ENCODE peak calls at places on chromosomes 2 and 18, in six cellular contexts. One of them, this sample, is unnamed.

GRCh38 chr2:142174176-142174575 is 43.4 kb upstream of the LRP1B start:
- DNase-seq in PC-9: no peak
- DNase-seq in cardiac muscle cell: no peak
- DNase-seq in cardiac fibroblast: no peak
- DNase-seq in lower lobe of right lung: no peak
- DNase-seq in AG09309: no peak
- DNase-seq in this sample: no peak

GRCh38 chr2:127661072-127661618 is 14.2 kb downstream of the LIMS2 start:
- DNase-seq in PC-9: no peak
- DNase-seq in cardiac muscle cell: peak
- DNase-seq in cardiac fibroblast: peak
- DNase-seq in lower lobe of right lung: peak
- DNase-seq in AG09309: no peak
- DNase-seq in this sample: no peak

GRCh38 chr2:161796192-161796591 is 172.0 kb downstream of the SLC4A10 start:
- DNase-seq in PC-9: no peak
- DNase-seq in cardiac muscle cell: peak
- DNase-seq in cardiac fibroblast: peak
- DNase-seq in lower lobe of right lung: peak
- DNase-seq in AG09309: no peak
- DNase-seq in this sample: peak

GRCh38 chr2:62465741-62466500 is 40.1 kb downstream of the TMEM17 start:
- DNase-seq in PC-9: no peak
- DNase-seq in cardiac muscle cell: peak
- DNase-seq in cardiac fibroblast: peak
- DNase-seq in lower lobe of right lung: no peak
- DNase-seq in AG09309: no peak
- DNase-seq in this sample: no peak

GRCh38 chr2:30611572-30611971 is 164.5 kb downstream of the LCLAT1 start:
- DNase-seq in PC-9: no peak
- DNase-seq in cardiac muscle cell: no peak
- DNase-seq in cardiac fibroblast: peak
- DNase-seq in lower lobe of right lung: no peak
- DNase-seq in AG09309: peak
- DNase-seq in this sample: peak

GRCh38 chr18:10142496-10143160 is 228.8 kb downstream of the VAPA start:
- DNase-seq in PC-9: no peak
- DNase-seq in cardiac muscle cell: peak
- DNase-seq in cardiac fibroblast: peak
- DNase-seq in lower lobe of right lung: no peak
- DNase-seq in AG09309: no peak
- DNase-seq in this sample: peak

GRCh38 chr18:4400911-4401310 is 54.2 kb downstream of the DLGAP1 start:
- DNase-seq in PC-9: no peak
- DNase-seq in cardiac muscle cell: no peak
- DNase-seq in cardiac fibroblast: no peak
- DNase-seq in lower lobe of right lung: no peak
- DNase-seq in AG09309: no peak
- DNase-seq in this sample: no peak

GRCh38 chr2:172672999-172673726 is 62.5 kb upstream of the RAPGEF4 start:
- DNase-seq in PC-9: peak
- DNase-seq in cardiac muscle cell: no peak
- DNase-seq in cardiac fibroblast: peak
- DNase-seq in lower lobe of right lung: no peak
- DNase-seq in AG09309: no peak
- DNase-seq in this sample: no peak

GRCh38 chr2:138866797-138867196 is 86.6 kb upstream of the NXPH2 start:
- DNase-seq in PC-9: no peak
- DNase-seq in cardiac muscle cell: no peak
- DNase-seq in cardiac fibroblast: no peak
- DNase-seq in lower lobe of right lung: no peak
- DNase-seq in AG09309: no peak
- DNase-seq in this sample: no peak

GRCh38 chr2:241014224-241014623 is 15.8 kb downstream of the SNED1 start:
- DNase-seq in PC-9: no peak
- DNase-seq in cardiac muscle cell: no peak
- DNase-seq in cardiac fibroblast: no peak
- DNase-seq in lower lobe of right lung: no peak
- DNase-seq in AG09309: no peak
- DNase-seq in this sample: no peak

GRCh38 chr2:230323385-230324106 is 3.4 kb upstream of the SP140L start:
- DNase-seq in PC-9: no peak
- DNase-seq in cardiac muscle cell: no peak
- DNase-seq in cardiac fibroblast: no peak
- DNase-seq in lower lobe of right lung: no peak
- DNase-seq in AG09309: no peak
- DNase-seq in this sample: no peak
- TF ChIP-seq CTCF in PC-9: peak
- TF ChIP-seq CTCF in cardiac muscle cell: peak
- TF ChIP-seq CTCF in cardiac fibroblast: peak
- TF ChIP-seq CTCF in lower lobe of right lung: no peak
- TF ChIP-seq CTCF in AG09309: peak
- TF ChIP-seq CTCF in this sample: peak

GRCh38 chr2:99709229-99709628 is 219.4 kb upstream of the REV1 start:
- DNase-seq in PC-9: no peak
- DNase-seq in cardiac muscle cell: no peak
- DNase-seq in cardiac fibroblast: no peak
- DNase-seq in lower lobe of right lung: no peak
- DNase-seq in AG09309: no peak
- DNase-seq in this sample: no peak

GRCh38 chr2:99708231-99708630 is 218.4 kb upstream of the REV1 start:
- DNase-seq in PC-9: no peak
- DNase-seq in cardiac muscle cell: no peak
- DNase-seq in cardiac fibroblast: no peak
- DNase-seq in lower lobe of right lung: no peak
- DNase-seq in AG09309: no peak
- DNase-seq in this sample: no peak

GRCh38 chr2:99706734-99707133 is 216.9 kb upstream of the REV1 start:
- DNase-seq in PC-9: no peak
- DNase-seq in cardiac muscle cell: no peak
- DNase-seq in cardiac fibroblast: no peak
- DNase-seq in lower lobe of right lung: no peak
- DNase-seq in AG09309: no peak
- DNase-seq in this sample: no peak

GRCh38 chr2:99710720-99711612 is 221.1 kb upstream of the REV1 start:
- DNase-seq in PC-9: no peak
- DNase-seq in cardiac muscle cell: peak
- DNase-seq in cardiac fibroblast: peak
- DNase-seq in lower lobe of right lung: no peak
- DNase-seq in AG09309: no peak
- DNase-seq in this sample: peak

GRCh38 chr2:99707592-99707991 is 217.8 kb upstream of the REV1 start:
- DNase-seq in PC-9: no peak
- DNase-seq in cardiac muscle cell: peak
- DNase-seq in cardiac fibroblast: peak
- DNase-seq in lower lobe of right lung: no peak
- DNase-seq in AG09309: no peak
- DNase-seq in this sample: peak
- H3K4me3 ChIP-seq in PC-9: no peak
- H3K4me3 ChIP-seq in cardiac muscle cell: no peak
- H3K4me3 ChIP-seq in cardiac fibroblast: no peak
- H3K4me3 ChIP-seq in lower lobe of right lung: no peak
- H3K4me3 ChIP-seq in AG09309: no peak
- H3K4me3 ChIP-seq in this sample: peak

DNA sequence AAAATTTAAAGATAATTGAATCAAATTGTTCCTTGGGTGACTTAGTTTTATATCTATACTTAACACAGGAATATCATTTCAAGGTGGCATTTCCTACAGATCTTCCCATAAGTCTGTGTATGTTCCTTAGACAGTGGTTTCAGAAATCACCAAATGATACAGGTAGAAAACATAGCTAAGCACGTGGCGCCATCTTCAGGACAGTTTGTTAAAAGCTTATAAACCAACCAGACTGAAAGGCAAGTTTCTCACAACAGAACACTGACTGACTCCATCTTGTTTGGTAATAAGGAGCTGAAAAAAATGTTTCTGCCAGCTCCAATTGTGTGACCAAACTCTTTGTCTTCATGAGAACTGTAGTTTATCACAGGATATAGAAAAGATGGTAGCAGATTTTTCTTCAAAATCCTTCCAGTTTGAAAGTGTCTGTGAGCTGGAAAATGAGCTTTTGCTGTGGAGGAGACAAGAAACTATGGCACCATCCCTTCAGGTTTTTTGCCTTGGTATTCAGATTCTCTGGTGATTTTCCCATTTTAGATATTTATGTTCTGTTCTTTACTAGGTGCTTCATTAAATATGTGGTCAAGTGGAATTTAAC is 34.8 kb upstream of the NEUROD1 start:
- DNase-seq in PC-9: peak
- DNase-seq in cardiac muscle cell: peak
- DNase-seq in cardiac fibroblast: peak
- DNase-seq in lower lobe of right lung: peak
- DNase-seq in AG09309: peak
- DNase-seq in this sample: peak
- TF ChIP-seq CTCF in PC-9: peak
- TF ChIP-seq CTCF in cardiac muscle cell: peak
- TF ChIP-seq CTCF in cardiac fibroblast: peak
- TF ChIP-seq CTCF in lower lobe of right lung: peak
- TF ChIP-seq CTCF in AG09309: peak
- TF ChIP-seq CTCF in this sample: peak

DNA sequence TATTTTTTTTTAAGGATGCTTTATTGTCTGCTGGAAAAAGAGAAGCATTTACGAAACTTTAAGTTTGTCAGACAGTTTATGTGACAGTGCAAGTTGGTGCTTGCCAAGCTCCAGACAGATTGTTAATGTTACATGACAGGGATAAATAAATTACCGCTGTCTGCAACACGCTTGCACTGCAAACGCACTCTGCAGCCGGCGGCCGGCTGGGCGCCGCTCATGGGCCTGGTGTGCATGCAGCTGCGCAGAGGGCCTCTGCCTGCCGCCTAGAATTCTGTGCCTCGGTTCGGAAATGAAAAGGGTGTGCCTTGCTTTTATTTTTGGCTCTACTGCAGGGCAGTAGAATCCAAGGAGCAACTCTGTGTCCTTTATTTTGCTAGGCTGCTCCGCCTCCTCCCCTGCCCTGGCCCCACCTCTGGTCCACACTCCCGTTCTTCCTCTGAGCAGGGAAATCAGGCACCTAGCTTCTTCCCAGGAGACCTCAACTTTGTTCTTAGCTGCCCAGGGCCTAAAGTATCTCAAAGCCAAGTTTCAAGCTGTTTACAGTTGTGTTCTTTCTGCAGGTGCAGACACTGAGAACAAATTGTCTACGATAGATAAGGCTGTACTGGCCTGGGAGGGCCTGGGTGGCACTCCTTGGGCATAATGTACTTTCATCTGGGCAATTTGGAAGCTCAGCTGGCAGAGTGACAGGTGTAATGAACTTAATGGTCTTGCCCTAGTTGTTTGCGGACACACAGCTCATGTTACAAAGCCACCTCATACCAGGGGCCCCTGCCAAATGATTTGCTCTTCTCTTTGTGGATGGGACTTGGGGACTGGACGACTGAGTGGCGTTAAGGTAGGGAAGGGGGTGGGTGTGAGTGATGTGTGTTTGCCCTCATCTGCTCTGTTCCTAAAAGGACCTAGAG is 4.1 kb downstream of the LDLRAD4 start:
- DNase-seq in PC-9: no peak
- DNase-seq in cardiac muscle cell: no peak
- DNase-seq in cardiac fibroblast: peak
- DNase-seq in lower lobe of right lung: peak
- DNase-seq in AG09309: no peak
- DNase-seq in this sample: peak
- H3K4me3 ChIP-seq in PC-9: no peak
- H3K4me3 ChIP-seq in cardiac muscle cell: no peak
- H3K4me3 ChIP-seq in cardiac fibroblast: no peak
- H3K4me3 ChIP-seq in lower lobe of right lung: peak
- H3K4me3 ChIP-seq in AG09309: no peak
- H3K4me3 ChIP-seq in this sample: no peak

GRCh38 chr2:120999374-121000097 is 263.9 kb downstream of the GLI2 start:
- DNase-seq in PC-9: no peak
- DNase-seq in cardiac muscle cell: no peak
- DNase-seq in cardiac fibroblast: no peak
- DNase-seq in lower lobe of right lung: no peak
- DNase-seq in AG09309: no peak
- DNase-seq in this sample: peak
- TF ChIP-seq CTCF in PC-9: no peak
- TF ChIP-seq CTCF in cardiac muscle cell: no peak
- TF ChIP-seq CTCF in cardiac fibroblast: no peak
- TF ChIP-seq CTCF in lower lobe of right lung: no peak
- TF ChIP-seq CTCF in AG09309: no peak
- TF ChIP-seq CTCF in this sample: no peak

DNA sequence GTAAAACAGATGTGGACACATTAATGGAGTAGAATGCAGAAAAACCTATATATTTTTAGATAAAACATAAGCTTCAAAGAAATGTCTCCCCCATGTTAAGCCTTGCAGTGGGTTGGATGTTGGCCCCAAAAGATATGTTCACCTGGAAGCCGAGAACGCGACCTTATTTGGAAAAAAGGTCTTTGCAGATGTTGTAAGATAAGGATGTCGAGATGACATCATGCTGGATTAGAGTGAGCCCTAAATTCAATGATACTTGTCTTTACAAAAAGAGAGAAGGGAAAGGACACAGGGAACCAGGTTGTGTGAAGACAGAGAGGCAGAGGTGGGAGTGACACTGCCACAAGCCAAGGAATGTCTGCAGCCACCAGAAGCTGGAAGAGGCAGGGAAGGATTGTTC is 3.1 kb upstream of the NCK2 start:
- DNase-seq in PC-9: no peak
- DNase-seq in cardiac muscle cell: no peak
- DNase-seq in cardiac fibroblast: no peak
- DNase-seq in lower lobe of right lung: no peak
- DNase-seq in AG09309: no peak
- DNase-seq in this sample: no peak
- H3K4me3 ChIP-seq in PC-9: no peak
- H3K4me3 ChIP-seq in cardiac muscle cell: no peak
- H3K4me3 ChIP-seq in cardiac fibroblast: no peak
- H3K4me3 ChIP-seq in lower lobe of right lung: no peak
- H3K4me3 ChIP-seq in AG09309: no peak
- H3K4me3 ChIP-seq in this sample: no peak

This sample was measured in AG10803.